ENCODE peak calls at places on chromosomes 11 and 22, in five cellular contexts. One of them, this sample, is unnamed. For H3K4me1, the result is how much of the 10 kb centered on the place peaks cover.

GRCh38 chr11:71164186-71164585 is 88.2 kb downstream of the SHANK2 start:
- DNase-seq in HCT116: no peak
- DNase-seq in H1: no peak
- DNase-seq in body of pancreas: no peak
- DNase-seq in prostate gland: no peak
- DNase-seq in this sample: peak

GRCh38 chr22:44067033-44067432 is 42.9 kb downstream of the PARVB start:
- DNase-seq in prostate gland: no peak
- DNase-seq in HCT116: no peak
- DNase-seq in body of pancreas: no peak
- DNase-seq in H1: no peak
- DNase-seq in this sample: no peak

GRCh38 chr11:108589136-108589535 is 4.4 kb downstream of the EXPH5 start:
- DNase-seq in prostate gland: no peak
- DNase-seq in body of pancreas: no peak
- DNase-seq in H1: no peak
- DNase-seq in HCT116: no peak
- DNase-seq in this sample: no peak

GRCh38 chr11:128482512-128483191 is 104.7 kb downstream of the ETS1 start:
- DNase-seq in body of pancreas: no peak
- DNase-seq in prostate gland: no peak
- DNase-seq in HCT116: no peak
- DNase-seq in H1: no peak
- DNase-seq in this sample: no peak

GRCh38 chr11:62974848-62975522 is 9.8 kb downstream of the SLC22A6 start:
- DNase-seq in body of pancreas: peak
- DNase-seq in HCT116: peak
- DNase-seq in H1: peak
- DNase-seq in prostate gland: peak
- DNase-seq in this sample: no peak

GRCh38 chr22:27474711-27475547 is 326.6 kb downstream of the MN1 start:
- DNase-seq in body of pancreas: peak
- DNase-seq in HCT116: peak
- DNase-seq in prostate gland: peak
- DNase-seq in H1: peak
- DNase-seq in this sample: no peak

GRCh38 chr11:61091373-61092279 is 10.7 kb upstream of the CD5 start:
- DNase-seq in HCT116: no peak
- DNase-seq in prostate gland: no peak
- DNase-seq in body of pancreas: no peak
- DNase-seq in H1: no peak
- DNase-seq in this sample: no peak

GRCh38 chr11:35304393-35304790 is 115.0 kb downstream of the SLC1A2 start:
- DNase-seq in body of pancreas: no peak
- DNase-seq in HCT116: no peak
- DNase-seq in prostate gland: peak
- DNase-seq in H1: no peak
- DNase-seq in this sample: no peak

GRCh38 chr22:11627436-11627797 is 3900.6 kb upstream of the OR11H1 start:
- DNase-seq in HCT116: no peak
- DNase-seq in body of pancreas: no peak
- DNase-seq in prostate gland: no peak
- DNase-seq in H1: no peak
- DNase-seq in this sample: no peak

DNA sequence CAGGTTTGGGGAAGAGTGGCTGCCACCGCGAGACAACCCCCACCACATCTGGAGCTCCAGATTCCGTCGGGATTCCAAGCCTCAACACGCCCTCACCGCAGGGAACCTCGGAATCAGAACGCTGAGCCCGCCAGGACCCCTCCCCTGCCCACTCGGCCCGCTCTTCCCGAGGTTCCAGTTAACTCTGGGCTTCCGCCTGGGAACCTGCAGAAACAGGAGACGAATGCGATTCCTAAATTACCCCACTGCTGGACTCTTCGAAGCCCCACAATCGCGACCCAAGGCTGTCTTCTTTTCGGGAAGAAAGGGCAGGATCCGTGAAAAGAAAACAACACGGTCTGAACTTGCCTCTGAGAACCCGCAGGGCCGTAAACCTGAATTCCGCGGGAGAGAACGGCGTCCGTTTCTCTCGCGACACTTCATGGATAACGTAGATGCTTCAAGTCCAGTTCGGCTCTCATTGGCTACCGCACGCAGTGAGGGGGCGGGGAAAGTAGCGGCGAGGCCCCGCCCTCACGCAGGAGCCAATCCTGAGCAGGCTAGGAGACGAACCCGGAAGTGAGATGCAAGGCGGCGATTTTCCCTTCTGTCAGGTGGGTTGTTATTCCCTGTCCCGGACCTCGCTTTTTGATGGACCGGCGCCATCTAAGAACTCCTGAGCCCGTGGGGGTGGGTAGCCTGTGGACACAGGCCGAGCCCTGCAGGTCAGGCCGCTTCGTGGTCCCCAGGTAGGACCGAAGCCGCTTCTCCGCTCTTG is at the start of the genes ANKRD49 and MRE11:
- DNase-seq in prostate gland: peak
- DNase-seq in body of pancreas: peak
- DNase-seq in HCT116: peak
- DNase-seq in H1: peak
- DNase-seq in this sample: peak
- TF ChIP-seq POLR2A in prostate gland: peak
- TF ChIP-seq POLR2A in body of pancreas: peak
- TF ChIP-seq POLR2A in HCT116: peak
- TF ChIP-seq POLR2A in H1: peak
- TF ChIP-seq POLR2A in this sample: peak

DNA sequence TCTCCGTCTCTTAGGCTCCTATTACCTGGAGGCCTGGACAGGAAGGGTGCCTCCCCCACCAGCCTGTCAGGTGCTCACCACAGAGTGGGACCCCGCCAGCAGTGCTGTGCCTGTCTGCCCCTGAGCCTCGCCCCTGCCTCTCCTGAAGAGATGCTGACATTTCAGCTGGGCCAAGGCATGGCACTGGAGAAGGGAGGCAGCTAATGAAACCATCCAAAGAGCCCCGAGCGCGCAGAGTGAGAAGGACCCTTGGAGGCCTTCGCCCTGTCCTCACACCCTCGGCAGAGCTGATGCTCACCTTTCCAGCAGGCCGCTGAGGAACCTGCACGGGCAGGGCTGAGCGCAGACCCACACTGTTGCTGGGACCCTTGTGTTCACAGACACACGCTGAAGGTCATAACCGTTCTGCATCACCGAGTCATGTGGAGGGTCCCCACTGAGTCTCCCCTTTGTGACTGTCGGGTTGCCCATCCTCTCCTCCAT is 2.1 kb upstream of the LRFN4 start:
- DNase-seq in HCT116: no peak
- DNase-seq in body of pancreas: no peak
- DNase-seq in H1: no peak
- DNase-seq in prostate gland: no peak
- DNase-seq in this sample: no peak
- H3K4me1 ChIP-seq in HCT116: under half
- H3K4me1 ChIP-seq in body of pancreas: under half
- H3K4me1 ChIP-seq in H1: under half
- H3K4me1 ChIP-seq in prostate gland: under half
- H3K4me1 ChIP-seq in this sample: under half

DNA sequence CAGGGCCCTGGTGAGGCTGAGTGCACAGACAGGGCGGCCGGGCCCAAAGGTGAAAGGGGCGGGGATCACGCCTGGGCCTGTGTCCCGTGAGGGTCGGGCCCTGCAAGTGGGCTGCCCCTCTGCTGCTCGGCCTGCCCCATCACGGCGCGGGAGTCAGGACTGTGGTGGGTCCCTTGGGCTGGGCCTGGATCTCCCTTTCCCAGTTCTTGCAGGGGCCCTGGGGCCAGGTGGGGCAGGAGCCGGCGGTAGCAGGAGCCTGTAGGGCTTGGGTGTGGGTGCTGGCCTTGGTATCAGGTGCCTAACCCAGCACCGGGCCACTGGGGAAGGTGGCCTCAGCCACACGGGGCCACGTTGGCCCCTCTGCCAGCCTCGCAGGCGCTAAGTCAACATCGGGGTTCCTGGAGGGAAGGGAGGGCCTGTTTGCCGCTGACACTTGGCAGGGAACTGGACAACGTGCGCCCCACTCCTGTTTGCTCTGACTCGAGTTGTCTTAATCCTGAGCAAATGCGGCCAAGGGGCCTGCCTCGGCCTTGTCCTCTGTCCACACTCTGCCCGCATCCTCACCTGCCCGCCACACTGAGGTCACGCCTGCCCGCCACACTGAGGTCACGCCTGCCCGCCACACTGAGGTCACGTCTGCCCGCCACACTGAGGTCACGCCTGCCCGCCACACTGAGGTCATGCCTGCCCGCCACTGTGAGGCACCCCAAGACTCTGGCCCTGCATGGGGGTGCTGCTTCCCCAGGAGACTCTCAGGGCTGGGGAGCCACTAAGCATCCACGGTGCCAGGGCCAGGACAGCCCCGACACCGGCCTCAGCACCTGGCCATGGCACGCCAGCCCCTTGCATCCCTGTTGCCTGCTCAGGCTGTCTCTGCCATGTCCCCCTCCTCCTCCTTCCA is 14.3 kb upstream of the MUC5B start:
- DNase-seq in HCT116: no peak
- DNase-seq in body of pancreas: no peak
- DNase-seq in H1: peak
- DNase-seq in prostate gland: no peak
- DNase-seq in this sample: no peak
- TF ChIP-seq POLR2A in HCT116: no peak
- TF ChIP-seq POLR2A in body of pancreas: no peak
- TF ChIP-seq POLR2A in H1: no peak
- TF ChIP-seq POLR2A in prostate gland: no peak
- TF ChIP-seq POLR2A in this sample: no peak

DNA sequence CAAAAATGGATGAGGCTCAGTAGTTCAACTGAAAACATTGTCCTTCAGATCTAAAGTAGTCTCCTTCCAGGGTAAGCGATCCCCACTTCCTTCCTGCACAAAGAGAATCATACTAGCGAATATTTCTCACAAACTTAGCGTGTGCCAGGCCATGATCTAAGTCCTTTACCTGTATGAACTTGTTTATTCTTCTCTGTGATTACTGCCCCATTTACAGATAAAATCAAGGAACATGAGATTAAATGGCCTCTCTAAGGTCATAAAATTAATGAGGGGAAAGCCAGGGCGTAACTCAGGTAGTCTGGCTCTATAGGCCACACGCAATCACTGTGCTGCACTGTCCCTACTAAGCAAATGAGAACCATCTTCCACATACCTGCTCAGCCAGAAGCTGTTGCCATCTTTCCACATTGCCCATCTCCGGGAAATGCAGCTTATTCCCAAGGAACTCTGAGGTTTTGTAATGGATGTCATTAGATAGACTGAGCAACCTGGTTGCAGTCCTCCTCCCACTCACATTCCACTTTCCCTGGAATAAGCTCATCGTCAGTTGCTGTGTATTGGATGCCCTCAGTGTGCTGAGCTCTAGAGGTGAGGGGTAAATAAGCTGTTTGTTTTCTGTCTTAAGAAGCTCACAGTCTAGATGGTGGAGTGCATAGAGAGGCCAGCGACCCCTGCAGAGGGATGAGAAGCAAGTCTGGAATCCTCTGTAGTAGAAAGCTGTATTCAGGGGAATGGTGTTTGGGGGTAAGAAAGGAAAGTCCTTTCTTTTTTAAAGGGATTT is 146.3 kb downstream of the SNX19 start:
- DNase-seq in prostate gland: no peak
- DNase-seq in HCT116: no peak
- DNase-seq in body of pancreas: no peak
- DNase-seq in H1: no peak
- DNase-seq in this sample: peak
- H3K4me1 ChIP-seq in prostate gland: under half
- H3K4me1 ChIP-seq in HCT116: under half
- H3K4me1 ChIP-seq in body of pancreas: under half
- H3K4me1 ChIP-seq in H1: under half
- H3K4me1 ChIP-seq in this sample: under half